ENCODE peak calls at places on chromosomes 13 and 19, in seven cellular contexts. Y, I, P, Q, J, U and T are unnamed samples.

GRCh38 chr13:76048675-76049396 is 412.7 kb downstream of the LMO7 start:
- DNase-seq in Y (peak), I (no peak), P (no peak), Q (no peak), J (no peak), U (no peak), T (no peak)

GRCh38 chr13:37144661-37145060 is 39.2 kb upstream of the CSNK1A1L start:
- DNase-seq in Y (peak), I (no peak), P (no peak), Q (no peak), J (no peak), U (peak), T (no peak)

GRCh38 chr13:76993021-76993420 is 1.1 kb downstream of the CLN5 start:
- DNase-seq in Y (no peak), I (no peak), P (no peak), Q (no peak), J (no peak), U (peak), T (no peak)

GRCh38 chr13:39196957-39197644 is 158.8 kb downstream of the NHLRC3 start:
- DNase-seq in Y (no peak), I (no peak), P (no peak), Q (no peak), J (no peak), U (peak), T (no peak)

GRCh38 chr19:55563261-55563690 is 17.4 kb downstream of the ZNF579 start:
- DNase-seq in Y (no peak), I (no peak), P (no peak), Q (peak), J (peak), U (no peak), T (no peak)

GRCh38 chr19:3942790-3943409 is 10.0 kb downstream of the NMRK2 start:
- DNase-seq in Y (no peak), I (no peak), P (no peak), Q (no peak), J (no peak), U (peak), T (no peak)

GRCh38 chr13:94906605-94907004 is 194.3 kb upstream of the SOX21 start:
- DNase-seq in Y (no peak), I (no peak), P (no peak), Q (no peak), J (no peak), U (no peak), T (no peak)

GRCh38 chr13:98797456-98797855 is 45.0 kb upstream of the SLC15A1 start:
- DNase-seq in Y (peak), I (no peak), P (no peak), Q (no peak), J (no peak), U (no peak), T (no peak)

GRCh38 chr19:4108767-4109625 is 14.9 kb downstream of the MAP2K2 start:
- DNase-seq in Y (no peak), I (peak), P (no peak), Q (no peak), J (peak), U (no peak), T (no peak)

GRCh38 chr19:40721140-40721486 is 4.2 kb downstream of the ITPKC start:
- DNase-seq in Y (no peak), I (no peak), P (no peak), Q (no peak), J (no peak), U (no peak), T (no peak)

GRCh38 chr13:36438594-36439483 is 6.5 kb downstream of the CCNA1 start:
- DNase-seq in Y (no peak), I (no peak), P (no peak), Q (no peak), J (no peak), U (no peak), T (no peak)

GRCh38 chr13:32067149-32067961 is 35.8 kb downstream of the FRY start:
- DNase-seq in Y (no peak), I (no peak), P (no peak), Q (no peak), J (no peak), U (no peak), T (no peak)

GRCh38 chr19:54515156-54515555 is 12.5 kb downstream of the LAIR2 start:
- DNase-seq in Y (no peak), I (no peak), P (no peak), Q (no peak), J (no peak), U (no peak), T (no peak)

GRCh38 chr13:102394158-102395053 is 7.4 kb downstream of the FGF14 start:
- DNase-seq in Y (peak), I (peak), P (peak), Q (peak), J (peak), U (peak), T (peak)

GRCh38 chr13:32278456-32278855 is 36.7 kb downstream of the ZAR1L start:
- DNase-seq in Y (peak), I (no peak), P (no peak), Q (no peak), J (no peak), U (peak), T (no peak)

GRCh38 chr13:35855531-35856019 is 275.6 kb downstream of the DCLK1 start:
- DNase-seq in Y (no peak), I (no peak), P (no peak), Q (no peak), J (no peak), U (peak), T (no peak)

GRCh38 chr19:38736413-38737280 is 7.6 kb downstream of the CAPN12 start:
- DNase-seq in Y (no peak), I (peak), P (peak), Q (peak), J (peak), U (no peak), T (no peak)

GRCh38 chr13:33865945-33866344 is 48.0 kb downstream of the RFC3 start:
- DNase-seq in Y (no peak), I (no peak), P (no peak), Q (no peak), J (no peak), U (no peak), T (no peak)

GRCh38 chr19:17448190-17448967 is at the start of gene TMEM221:
- DNase-seq in Y (no peak), I (peak), P (no peak), Q (peak), J (peak), U (peak), T (peak)

GRCh38 chr19:12757544-12758274 is 6.1 kb downstream of the BEST2 start:
- DNase-seq in Y (peak), I (peak), P (no peak), Q (peak), J (peak), U (peak), T (peak)

GRCh38 chr13:106087201-106087600 is 448.3 kb downstream of the EFNB2 start:
- DNase-seq in Y (no peak), I (no peak), P (no peak), Q (no peak), J (peak), U (no peak), T (no peak)

GRCh38 chr13:77896536-77896935 is 22.1 kb downstream of the EDNRB start:
- DNase-seq in Y (peak), I (no peak), P (no peak), Q (no peak), J (no peak), U (peak), T (no peak)

GRCh38 chr19:31378404-31378803 is 29.2 kb upstream of the TSHZ3 start:
- DNase-seq in Y (peak), I (no peak), P (no peak), Q (peak), J (peak), U (peak), T (no peak)

GRCh38 chr19:47794526-47794925 is 9.8 kb downstream of the TPRX1 start:
- DNase-seq in Y (no peak), I (no peak), P (no peak), Q (no peak), J (no peak), U (no peak), T (no peak)

GRCh38 chr13:93169980-93170379 is 56.6 kb upstream of the GPC6 start:
- DNase-seq in Y (peak), I (no peak), P (no peak), Q (no peak), J (no peak), U (peak), T (no peak)

GRCh38 chr19:33676999-33677665 is 55.4 kb downstream of the CHST8 start:
- DNase-seq in Y (no peak), I (peak), P (no peak), Q (peak), J (no peak), U (no peak), T (no peak)

GRCh38 chr13:76708138-76708537 is 178.1 kb downstream of the KCTD12 start:
- DNase-seq in Y (peak), I (no peak), P (no peak), Q (no peak), J (no peak), U (no peak), T (no peak)

GRCh38 chr13:102847272-102848234 is 1.7 kb downstream of the ERCC5 start:
- DNase-seq in Y (peak), I (peak), P (no peak), Q (peak), J (no peak), U (peak), T (no peak)

GRCh38 chr19:50460161-50460765 is 16.0 kb upstream of the EMC10 start:
- DNase-seq in Y (peak), I (no peak), P (no peak), Q (no peak), J (no peak), U (peak), T (no peak)
- TF ChIP-seq CTCF in Y (peak), I (no peak), P (no peak), Q (no peak), J (no peak), U (no peak), T (no peak)

GRCh38 chr19:741506-742131 is 9.3 kb upstream of the MISP start:
- DNase-seq in Y (no peak), I (no peak), P (no peak), Q (peak), J (no peak), U (no peak), T (no peak)
- TF ChIP-seq CTCF in Y (no peak), I (no peak), P (no peak), Q (peak), J (no peak), U (peak), T (no peak)

GRCh38 chr19:15253513-15253912 is 21.3 kb upstream of the EPHX3 start:
- DNase-seq in Y (no peak), I (no peak), P (no peak), Q (no peak), J (no peak), U (no peak), T (no peak)

GRCh38 chr19:15253076-15253475 is 20.8 kb upstream of the EPHX3 start:
- DNase-seq in Y (no peak), I (no peak), P (no peak), Q (no peak), J (no peak), U (no peak), T (no peak)

GRCh38 chr19:15251749-15252397 is 19.6 kb upstream of the EPHX3 start:
- DNase-seq in Y (peak), I (no peak), P (peak), Q (peak), J (peak), U (peak), T (peak)

GRCh38 chr19:15251010-15251748 is 18.9 kb upstream of the EPHX3 start:
- DNase-seq in Y (peak), I (no peak), P (no peak), Q (no peak), J (no peak), U (peak), T (no peak)

GRCh38 chr19:15252398-15253018 is 20.3 kb upstream of the EPHX3 start:
- DNase-seq in Y (peak), I (no peak), P (no peak), Q (no peak), J (no peak), U (peak), T (no peak)
- TF ChIP-seq CTCF in Y (peak), I (peak), P (no peak), Q (peak), J (no peak), U (peak), T (no peak)

DNA sequence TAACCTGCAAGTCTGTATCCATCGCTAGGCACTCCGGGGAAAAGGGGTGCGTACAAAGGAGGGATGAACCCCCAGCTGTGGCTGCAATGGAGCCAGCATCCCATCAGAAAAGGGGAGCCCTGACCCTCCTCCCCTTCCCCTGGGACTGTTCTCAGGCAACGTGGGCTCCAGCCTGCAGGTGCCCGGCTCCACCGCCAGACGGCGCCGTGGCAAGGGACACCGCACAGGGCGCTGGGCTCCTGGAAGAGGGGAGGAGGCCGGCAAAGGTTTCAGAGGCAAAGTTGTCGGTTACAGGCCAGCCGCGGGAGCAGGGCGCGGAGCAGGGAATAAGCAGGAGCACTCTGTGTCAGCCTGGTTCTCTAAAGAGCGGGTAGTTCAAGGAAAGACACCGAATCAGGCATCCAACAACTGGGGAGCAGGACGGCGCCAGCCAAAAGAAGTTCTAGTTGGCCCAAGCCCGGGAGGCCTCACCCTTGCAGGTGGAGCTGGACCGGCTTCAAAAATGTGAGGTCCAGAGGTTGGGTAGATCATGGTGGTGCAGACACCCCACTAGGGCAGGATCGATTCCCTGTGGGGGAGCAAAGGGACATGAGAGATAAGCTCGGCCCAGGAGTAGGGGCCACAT is 53.0 kb upstream of the ATP12A start:
- DNase-seq in Y (no peak), I (no peak), P (no peak), Q (peak), J (no peak), U (no peak), T (peak)
- TF ChIP-seq CTCF in Y (peak), I (no peak), P (no peak), Q (peak), J (peak), U (peak), T (peak)